ENCODE peak calls at places on chromosome 7, in six cellular contexts. U is brain microvascular endothelial cell, R is HCT116, Z is AG04450, M is heart right ventricle, X is AG09309. A is an unnamed sample.

GRCh38 chr7:95700917-95701316 is 71.4 kb upstream of the DYNC1I1 start:
- DNase-seq in Z (no peak), M (no peak), R (no peak), U (no peak), X (no peak), A (no peak)

GRCh38 chr7:19404912-19405329 is 259.7 kb upstream of the FERD3L start:
- DNase-seq in U (peak), X (peak), R (peak), M (no peak), Z (peak), A (peak)

GRCh38 chr7:151793531-151793935 is 83.4 kb downstream of the PRKAG2 start:
- DNase-seq in U (no peak), Z (no peak), M (no peak), X (no peak), R (no peak), A (peak)

GRCh38 chr7:69880848-69881247 is 282.6 kb downstream of the AUTS2 start:
- DNase-seq in M (no peak), R (no peak), X (no peak), Z (no peak), U (no peak), A (no peak)

GRCh38 chr7:135291809-135292253 is 58.2 kb downstream of the STRA8 start:
- DNase-seq in R (no peak), X (no peak), U (peak), Z (peak), M (no peak), A (peak)

GRCh38 chr7:27161214-27161720 is 4.1 kb downstream of the HOXA9 start:
- DNase-seq in M (no peak), R (no peak), Z (no peak), X (no peak), U (no peak), A (no peak)

GRCh38 chr7:46432666-46433065 is 511.6 kb upstream of the IGFBP3 start:
- DNase-seq in U (peak), Z (no peak), X (peak), R (no peak), M (no peak), A (peak)

GRCh38 chr7:69620650-69621049 is 22.4 kb downstream of the AUTS2 start:
- DNase-seq in X (no peak), Z (no peak), M (no peak), U (no peak), R (no peak), A (no peak)

GRCh38 chr7:71739520-71740195 is 607.7 kb downstream of the GALNT17 start:
- DNase-seq in X (no peak), U (no peak), M (no peak), Z (no peak), R (no peak), A (no peak)

GRCh38 chr7:3244241-3244814 is 56.7 kb upstream of the SDK1 start:
- DNase-seq in R (peak), Z (peak), M (no peak), U (peak), X (no peak), A (peak)

GRCh38 chr7:121186746-121187145 is 142.1 kb upstream of the WNT16 start:
- DNase-seq in R (no peak), Z (no peak), X (no peak), U (no peak), M (no peak), A (no peak)

GRCh38 chr7:2114052-2114451 is 118.7 kb downstream of the MAD1L1 start:
- DNase-seq in M (no peak), Z (peak), U (peak), R (peak), X (no peak), A (peak)

GRCh38 chr7:22576941-22577927 is 77.2 kb upstream of the STEAP1B start:
- DNase-seq in U (peak), Z (peak), R (no peak), M (peak), X (peak), A (peak)

GRCh38 chr7:149175150-149175549 is 20.2 kb upstream of the ZNF282 start:
- DNase-seq in Z (no peak), R (no peak), U (no peak), M (no peak), X (no peak), A (no peak)

GRCh38 chr7:156180451-156181229 is 368.4 kb upstream of the SHH start:
- DNase-seq in U (no peak), R (no peak), Z (no peak), M (no peak), X (no peak), A (no peak)

GRCh38 chr7:36810476-36810875 is 86.2 kb upstream of the AOAH start:
- DNase-seq in Z (no peak), X (no peak), M (no peak), R (no peak), U (no peak), A (no peak)

GRCh38 chr7:129298268-129298893 is 73.6 kb downstream of the AHCYL2 start:
- DNase-seq in M (peak), U (peak), Z (no peak), X (no peak), R (peak), A (peak)

DNA sequence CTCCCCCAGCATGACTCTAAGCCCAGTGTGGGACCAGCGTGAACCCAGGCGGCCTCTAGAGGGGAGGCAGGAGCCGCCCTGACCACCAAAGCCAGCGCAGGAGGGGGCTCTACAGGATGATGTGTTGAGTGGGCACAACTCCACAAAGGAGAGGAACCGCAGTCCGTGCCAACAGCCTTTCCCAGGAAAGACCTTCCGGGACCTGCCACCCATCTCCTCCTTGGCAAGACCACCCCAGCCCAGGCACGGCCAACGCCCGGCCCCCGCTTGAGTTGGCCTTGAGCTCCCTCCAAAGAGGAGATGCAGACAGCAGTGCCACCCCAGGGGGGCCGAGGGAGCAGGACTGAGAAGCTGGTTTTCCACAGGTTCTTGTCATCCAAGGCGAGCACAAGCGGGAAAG is 38.9 kb downstream of the PTPRN2 start:
- DNase-seq in M (no peak), U (no peak), R (no peak), X (no peak), Z (no peak), A (no peak)
- H3K4me3 ChIP-seq in M (no peak), U (no peak), R (no peak), X (no peak), Z (no peak), A (no peak)

GRCh38 chr7:158396301-158396905 is 191.2 kb downstream of the PTPRN2 start:
- DNase-seq in Z (no peak), M (no peak), X (no peak), U (no peak), R (no peak), A (no peak)

GRCh38 chr7:158395349-158395748 is 192.3 kb downstream of the PTPRN2 start:
- DNase-seq in X (no peak), U (no peak), M (no peak), Z (no peak), R (no peak), A (no peak)

GRCh38 chr7:158393926-158394625 is 193.5 kb downstream of the PTPRN2 start:
- DNase-seq in M (no peak), R (no peak), X (no peak), Z (no peak), U (no peak), A (no peak)

GRCh38 chr7:158395780-158396214 is 191.8 kb downstream of the PTPRN2 start:
- DNase-seq in R (no peak), M (no peak), Z (no peak), X (no peak), U (no peak), A (no peak)

DNA sequence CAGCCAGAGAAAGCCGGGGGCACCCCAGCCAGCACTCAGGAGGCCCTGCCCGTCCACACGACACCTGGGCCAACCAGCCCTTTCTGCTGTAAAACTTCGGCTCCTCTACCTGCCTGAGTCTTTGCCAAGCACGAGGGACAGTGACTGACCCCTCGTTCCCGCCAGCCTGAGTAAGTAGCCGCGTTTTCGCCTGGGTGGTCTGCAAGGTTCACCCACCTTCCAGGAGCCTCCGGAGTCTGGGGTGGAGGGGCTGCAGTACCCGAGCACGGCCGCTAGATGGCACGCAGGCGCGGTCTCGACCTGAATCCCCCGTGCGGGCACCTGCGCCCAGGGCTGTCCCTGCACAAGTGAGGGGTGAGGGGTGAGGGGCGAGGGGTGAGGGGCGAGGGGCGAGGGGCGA is 192.7 kb downstream of the PTPRN2 start:
- DNase-seq in U (no peak), M (no peak), Z (no peak), X (no peak), R (no peak), A (no peak)
- TF ChIP-seq CTCF in U (peak), M (peak), Z (no peak), X (peak), R (peak), A (no peak)

DNA sequence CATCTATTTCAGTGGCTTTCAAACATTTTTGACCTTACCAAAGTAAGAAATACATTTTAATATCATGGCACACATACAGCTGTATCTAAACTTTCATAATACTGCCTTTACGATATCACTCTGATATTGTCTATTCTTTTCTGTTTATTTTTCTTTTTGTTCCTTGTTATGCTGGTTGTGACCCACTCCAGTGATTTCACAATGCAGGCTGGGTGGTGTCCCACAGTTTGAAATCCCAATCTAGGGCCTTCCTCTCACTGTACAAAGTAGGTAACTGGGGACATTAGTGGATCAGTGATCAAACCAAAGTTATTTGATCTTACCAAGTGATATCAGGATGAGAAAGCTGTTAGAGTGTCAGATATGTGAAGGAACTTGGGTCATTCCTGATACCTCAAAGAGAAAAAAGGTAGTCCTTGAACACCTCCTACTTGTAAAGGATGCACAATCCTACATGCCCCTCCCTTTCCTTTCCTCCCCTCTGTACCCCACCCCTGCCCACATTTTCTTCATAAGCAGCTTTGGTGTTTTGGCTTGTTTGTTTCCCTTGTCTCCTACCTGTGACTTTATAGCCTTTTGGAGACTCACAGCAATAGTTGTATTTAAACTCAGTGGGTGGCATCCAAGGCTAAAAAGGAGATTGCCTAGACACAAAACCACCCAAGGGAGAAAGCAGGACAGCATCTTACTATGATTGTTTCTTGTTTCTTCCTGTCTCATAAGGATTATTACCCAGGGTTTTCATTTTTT is 63.2 kb downstream of the EGFR start:
- DNase-seq in X (no peak), Z (no peak), R (no peak), U (no peak), M (no peak), A (peak)
- H3K4me3 ChIP-seq in X (no peak), Z (no peak), R (no peak), U (no peak), M (no peak), A (no peak)

DNA sequence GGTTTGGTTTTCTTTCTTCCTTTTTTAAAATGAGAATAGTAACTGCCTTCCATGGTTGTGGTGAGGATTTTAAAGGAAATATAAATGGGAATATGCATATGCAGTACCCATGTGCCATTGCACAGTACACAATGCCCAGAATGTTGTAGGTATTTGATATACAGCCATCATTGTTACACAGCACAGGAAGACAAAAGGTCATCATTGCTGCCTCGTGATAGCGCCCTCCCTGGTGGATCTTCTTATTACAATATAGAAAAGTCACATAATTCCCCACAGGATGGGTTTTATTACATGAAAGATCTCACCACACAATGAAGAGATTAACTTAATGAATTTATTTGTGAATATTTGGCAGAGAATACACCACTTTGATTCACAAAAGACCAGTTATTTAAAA is 76.5 kb downstream of the PPP1R17 start:
- DNase-seq in Z (no peak), U (no peak), X (no peak), R (no peak), M (no peak), A (no peak)
- TF ChIP-seq CTCF in Z (no peak), U (peak), X (no peak), R (peak), M (no peak), A (peak)

A was measured in fibroblast of the aortic adventitia.